ENCODE peak calls at places on chromosomes 7 and 10, in eight cellular contexts. One of them, this sample, is unnamed.
A peak's percentile ranks its signal among the peaks of the same experiment; 100 is the strongest.

GRCh38 chr7:115047968-115048720 is 126.2 kb downstream of the MDFIC start:
- DNase-seq in colonic mucosa: no peak
- DNase-seq in dorsolateral prefrontal cortex: no peak
- DNase-seq in prostate gland: no peak
- DNase-seq in HepG2: no peak
- DNase-seq in heart left ventricle: no peak
- DNase-seq in foreskin keratinocyte: no peak
- DNase-seq in GM23338: no peak
- DNase-seq in this sample: no peak

GRCh38 chr10:125005312-125006187 is 63.6 kb downstream of the ZRANB1 start:
- DNase-seq in dorsolateral prefrontal cortex: peak; percentile 20
- DNase-seq in HepG2: no peak
- DNase-seq in heart left ventricle: no peak
- DNase-seq in foreskin keratinocyte: no peak
- DNase-seq in GM23338: no peak
- DNase-seq in colonic mucosa: no peak
- DNase-seq in prostate gland: no peak
- DNase-seq in this sample: peak; percentile 34

GRCh38 chr7:73343671-73344380 is 15.9 kb downstream of the FKBP6 start:
- DNase-seq in foreskin keratinocyte: no peak
- DNase-seq in colonic mucosa: no peak
- DNase-seq in GM23338: no peak
- DNase-seq in HepG2: peak; percentile 81
- DNase-seq in heart left ventricle: no peak
- DNase-seq in dorsolateral prefrontal cortex: no peak
- DNase-seq in prostate gland: no peak
- DNase-seq in this sample: no peak

GRCh38 chr7:31114593-31115343 is 62.7 kb downstream of the ADCYAP1R1 start:
- DNase-seq in heart left ventricle: no peak
- DNase-seq in prostate gland: no peak
- DNase-seq in colonic mucosa: no peak
- DNase-seq in foreskin keratinocyte: no peak
- DNase-seq in HepG2: no peak
- DNase-seq in dorsolateral prefrontal cortex: no peak
- DNase-seq in GM23338: peak; percentile 52
- DNase-seq in this sample: no peak

GRCh38 chr10:86888585-86889381 is 68.6 kb downstream of the MMRN2 start:
- DNase-seq in foreskin keratinocyte: peak; percentile 24
- DNase-seq in dorsolateral prefrontal cortex: no peak
- DNase-seq in HepG2: no peak
- DNase-seq in GM23338: no peak
- DNase-seq in colonic mucosa: no peak
- DNase-seq in heart left ventricle: no peak
- DNase-seq in prostate gland: no peak
- DNase-seq in this sample: no peak

GRCh38 chr10:22518167-22518724 is 172.9 kb downstream of the SPAG6 start:
- DNase-seq in HepG2: no peak
- DNase-seq in foreskin keratinocyte: no peak
- DNase-seq in GM23338: no peak
- DNase-seq in colonic mucosa: no peak
- DNase-seq in heart left ventricle: no peak
- DNase-seq in prostate gland: no peak
- DNase-seq in dorsolateral prefrontal cortex: no peak
- DNase-seq in this sample: no peak

GRCh38 chr7:105691692-105692564 is 110.6 kb upstream of the EFCAB10 start:
- DNase-seq in prostate gland: peak; percentile 92
- DNase-seq in dorsolateral prefrontal cortex: no peak
- DNase-seq in colonic mucosa: peak; percentile 60
- DNase-seq in GM23338: peak; percentile 67
- DNase-seq in foreskin keratinocyte: no peak
- DNase-seq in HepG2: no peak
- DNase-seq in heart left ventricle: peak; percentile 51
- DNase-seq in this sample: peak; percentile 75

GRCh38 chr7:156560075-156560474 is 80.5 kb upstream of the RNF32 start:
- DNase-seq in dorsolateral prefrontal cortex: no peak
- DNase-seq in prostate gland: no peak
- DNase-seq in colonic mucosa: peak; percentile 27
- DNase-seq in heart left ventricle: no peak
- DNase-seq in GM23338: peak; percentile 78
- DNase-seq in foreskin keratinocyte: no peak
- DNase-seq in HepG2: peak; percentile 29
- DNase-seq in this sample: no peak

GRCh38 chr10:110356628-110357245 is 52.0 kb upstream of the SMNDC1 start:
- DNase-seq in dorsolateral prefrontal cortex: no peak
- DNase-seq in foreskin keratinocyte: no peak
- DNase-seq in prostate gland: peak; percentile 10
- DNase-seq in heart left ventricle: peak; percentile 51
- DNase-seq in HepG2: no peak
- DNase-seq in colonic mucosa: peak; percentile 29
- DNase-seq in GM23338: no peak
- DNase-seq in this sample: no peak

GRCh38 chr7:27947581-27948278 is 207.8 kb downstream of the TAX1BP1 start:
- DNase-seq in GM23338: no peak
- DNase-seq in heart left ventricle: no peak
- DNase-seq in foreskin keratinocyte: no peak
- DNase-seq in HepG2: no peak
- DNase-seq in colonic mucosa: no peak
- DNase-seq in dorsolateral prefrontal cortex: peak; percentile 37
- DNase-seq in prostate gland: no peak
- DNase-seq in this sample: no peak

GRCh38 chr7:96337519-96337918 is 15.6 kb upstream of the SLC25A13 start:
- DNase-seq in GM23338: no peak
- DNase-seq in foreskin keratinocyte: no peak
- DNase-seq in HepG2: no peak
- DNase-seq in colonic mucosa: no peak
- DNase-seq in prostate gland: no peak
- DNase-seq in heart left ventricle: no peak
- DNase-seq in dorsolateral prefrontal cortex: no peak
- DNase-seq in this sample: no peak

GRCh38 chr10:42998481-42999384 is 78.1 kb upstream of the RET start:
- DNase-seq in prostate gland: no peak
- DNase-seq in GM23338: no peak
- DNase-seq in HepG2: no peak
- DNase-seq in heart left ventricle: no peak
- DNase-seq in foreskin keratinocyte: no peak
- DNase-seq in colonic mucosa: peak; percentile 6
- DNase-seq in dorsolateral prefrontal cortex: no peak
- DNase-seq in this sample: no peak

GRCh38 chr10:14826430-14826829 is 11.4 kb downstream of the CDNF start:
- DNase-seq in colonic mucosa: no peak
- DNase-seq in GM23338: no peak
- DNase-seq in dorsolateral prefrontal cortex: no peak
- DNase-seq in heart left ventricle: no peak
- DNase-seq in foreskin keratinocyte: no peak
- DNase-seq in prostate gland: no peak
- DNase-seq in HepG2: no peak
- DNase-seq in this sample: no peak

GRCh38 chr7:149714910-149715471 is 58.4 kb downstream of the ZNF467 start:
- DNase-seq in dorsolateral prefrontal cortex: no peak
- DNase-seq in foreskin keratinocyte: no peak
- DNase-seq in GM23338: no peak
- DNase-seq in heart left ventricle: no peak
- DNase-seq in HepG2: no peak
- DNase-seq in colonic mucosa: peak; percentile 37
- DNase-seq in prostate gland: peak; percentile 26
- DNase-seq in this sample: no peak

GRCh38 chr10:78520737-78521430 is 487.2 kb downstream of the RPS24 start:
- DNase-seq in foreskin keratinocyte: peak; percentile 33
- DNase-seq in prostate gland: no peak
- DNase-seq in GM23338: peak; percentile 57
- DNase-seq in colonic mucosa: peak; percentile 13
- DNase-seq in heart left ventricle: no peak
- DNase-seq in HepG2: peak; percentile 96
- DNase-seq in dorsolateral prefrontal cortex: no peak
- DNase-seq in this sample: no peak

GRCh38 chr10:72875250-72876055 is 18.1 kb upstream of the OIT3 start:
- DNase-seq in prostate gland: no peak
- DNase-seq in heart left ventricle: no peak
- DNase-seq in foreskin keratinocyte: peak; percentile 6
- DNase-seq in dorsolateral prefrontal cortex: no peak
- DNase-seq in GM23338: peak; percentile 70
- DNase-seq in colonic mucosa: no peak
- DNase-seq in HepG2: peak; percentile 18
- DNase-seq in this sample: no peak

GRCh38 chr7:101094791-101095375 is 9.6 kb downstream of the TRIM56 start:
- DNase-seq in colonic mucosa: peak; percentile 66
- DNase-seq in heart left ventricle: no peak
- DNase-seq in dorsolateral prefrontal cortex: no peak
- DNase-seq in prostate gland: no peak
- DNase-seq in GM23338: peak; percentile 87
- DNase-seq in HepG2: peak; percentile 58
- DNase-seq in foreskin keratinocyte: no peak
- DNase-seq in this sample: peak; percentile 67

GRCh38 chr10:112379635-112380296 is 5.8 kb downstream of the ACSL5 start:
- DNase-seq in dorsolateral prefrontal cortex: no peak
- DNase-seq in prostate gland: no peak
- DNase-seq in foreskin keratinocyte: no peak
- DNase-seq in GM23338: no peak
- DNase-seq in HepG2: peak; percentile 85
- DNase-seq in heart left ventricle: no peak
- DNase-seq in colonic mucosa: no peak
- DNase-seq in this sample: no peak

GRCh38 chr10:114526497-114527238 is 122.4 kb upstream of the AFAP1L2 start:
- DNase-seq in heart left ventricle: peak; percentile 74
- DNase-seq in dorsolateral prefrontal cortex: no peak
- DNase-seq in prostate gland: peak; percentile 85
- DNase-seq in GM23338: peak; percentile 96
- DNase-seq in foreskin keratinocyte: peak; percentile 84
- DNase-seq in HepG2: peak; percentile 88
- DNase-seq in colonic mucosa: peak; percentile 94
- DNase-seq in this sample: peak; percentile 90

DNA sequence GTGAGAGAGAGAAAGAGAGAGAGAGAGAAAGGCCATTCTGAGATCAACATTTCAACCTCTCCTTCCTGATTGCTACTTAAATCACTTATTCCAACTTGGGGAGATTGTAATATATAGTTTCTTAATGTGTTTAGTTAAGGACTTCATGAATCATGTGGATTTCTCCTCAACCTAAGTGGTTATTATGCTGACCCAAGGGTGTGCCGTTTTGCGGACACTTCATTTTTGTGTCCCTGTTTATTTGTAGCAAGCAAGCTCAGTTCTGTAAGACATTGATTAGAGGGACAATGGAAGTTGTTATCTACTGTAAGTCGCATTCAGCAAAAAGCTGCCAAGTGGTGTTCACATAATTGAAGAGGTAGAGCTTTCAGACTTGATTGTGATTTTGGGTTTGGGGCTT is 20.0 kb upstream of the COL1A2 start:
- DNase-seq in GM23338: no peak
- DNase-seq in foreskin keratinocyte: no peak
- DNase-seq in heart left ventricle: no peak
- DNase-seq in HepG2: no peak
- DNase-seq in prostate gland: no peak
- DNase-seq in colonic mucosa: no peak
- DNase-seq in dorsolateral prefrontal cortex: no peak
- DNase-seq in this sample: no peak
- H3K27ac ChIP-seq in GM23338: peak overlapping the region; percentile 83
- H3K27ac ChIP-seq in foreskin keratinocyte: no peak overlapping the region
- H3K27ac ChIP-seq in heart left ventricle: peak overlapping the region; percentile 99
- H3K27ac ChIP-seq in HepG2: no peak overlapping the region
- H3K27ac ChIP-seq in prostate gland: peak overlapping the region; percentile 65
- H3K27ac ChIP-seq in colonic mucosa: peak overlapping the region; percentile 79
- H3K27ac ChIP-seq in dorsolateral prefrontal cortex: no peak overlapping the region
- H3K27ac ChIP-seq in this sample: peak overlapping the region; percentile 91

GRCh38 chr7:146539836-146540235 is 423.2 kb downstream of the CNTNAP2 start:
- DNase-seq in foreskin keratinocyte: no peak
- DNase-seq in GM23338: no peak
- DNase-seq in prostate gland: no peak
- DNase-seq in dorsolateral prefrontal cortex: no peak
- DNase-seq in heart left ventricle: no peak
- DNase-seq in HepG2: no peak
- DNase-seq in colonic mucosa: no peak
- DNase-seq in this sample: no peak
- H3K27ac ChIP-seq in foreskin keratinocyte: no peak overlapping the region
- H3K27ac ChIP-seq in GM23338: no peak overlapping the region
- H3K27ac ChIP-seq in prostate gland: no peak overlapping the region
- H3K27ac ChIP-seq in dorsolateral prefrontal cortex: no peak overlapping the region
- H3K27ac ChIP-seq in heart left ventricle: no peak overlapping the region
- H3K27ac ChIP-seq in HepG2: no peak overlapping the region
- H3K27ac ChIP-seq in colonic mucosa: no peak overlapping the region
- H3K27ac ChIP-seq in this sample: no peak overlapping the region

DNA sequence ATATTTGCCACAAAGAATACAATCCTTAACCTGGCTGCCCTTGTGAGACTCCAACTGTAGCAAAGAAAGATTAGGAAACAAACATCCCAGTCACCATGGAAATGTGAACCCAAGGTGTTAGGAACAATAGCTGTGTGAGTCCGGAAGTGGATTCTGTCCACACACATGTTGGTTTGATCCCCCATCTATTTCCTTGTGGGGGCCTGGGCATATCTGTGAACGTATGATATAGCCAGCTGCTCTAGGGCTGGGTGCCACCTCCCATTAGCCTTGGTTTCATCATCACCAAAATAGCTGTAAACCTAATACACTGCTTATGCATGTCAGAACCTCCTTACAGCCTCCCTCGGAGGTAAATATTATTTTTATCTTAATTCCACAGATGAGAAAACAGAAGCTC is 26.4 kb downstream of the GRK5 start:
- DNase-seq in HepG2: no peak
- DNase-seq in foreskin keratinocyte: no peak
- DNase-seq in heart left ventricle: no peak
- DNase-seq in GM23338: no peak
- DNase-seq in dorsolateral prefrontal cortex: no peak
- DNase-seq in prostate gland: no peak
- DNase-seq in colonic mucosa: no peak
- DNase-seq in this sample: no peak
- H3K27ac ChIP-seq in HepG2: no peak overlapping the region
- H3K27ac ChIP-seq in foreskin keratinocyte: no peak overlapping the region
- H3K27ac ChIP-seq in heart left ventricle: peak overlapping the region; percentile 11
- H3K27ac ChIP-seq in GM23338: no peak overlapping the region
- H3K27ac ChIP-seq in dorsolateral prefrontal cortex: no peak overlapping the region
- H3K27ac ChIP-seq in prostate gland: no peak overlapping the region
- H3K27ac ChIP-seq in colonic mucosa: no peak overlapping the region
- H3K27ac ChIP-seq in this sample: no peak overlapping the region

DNA sequence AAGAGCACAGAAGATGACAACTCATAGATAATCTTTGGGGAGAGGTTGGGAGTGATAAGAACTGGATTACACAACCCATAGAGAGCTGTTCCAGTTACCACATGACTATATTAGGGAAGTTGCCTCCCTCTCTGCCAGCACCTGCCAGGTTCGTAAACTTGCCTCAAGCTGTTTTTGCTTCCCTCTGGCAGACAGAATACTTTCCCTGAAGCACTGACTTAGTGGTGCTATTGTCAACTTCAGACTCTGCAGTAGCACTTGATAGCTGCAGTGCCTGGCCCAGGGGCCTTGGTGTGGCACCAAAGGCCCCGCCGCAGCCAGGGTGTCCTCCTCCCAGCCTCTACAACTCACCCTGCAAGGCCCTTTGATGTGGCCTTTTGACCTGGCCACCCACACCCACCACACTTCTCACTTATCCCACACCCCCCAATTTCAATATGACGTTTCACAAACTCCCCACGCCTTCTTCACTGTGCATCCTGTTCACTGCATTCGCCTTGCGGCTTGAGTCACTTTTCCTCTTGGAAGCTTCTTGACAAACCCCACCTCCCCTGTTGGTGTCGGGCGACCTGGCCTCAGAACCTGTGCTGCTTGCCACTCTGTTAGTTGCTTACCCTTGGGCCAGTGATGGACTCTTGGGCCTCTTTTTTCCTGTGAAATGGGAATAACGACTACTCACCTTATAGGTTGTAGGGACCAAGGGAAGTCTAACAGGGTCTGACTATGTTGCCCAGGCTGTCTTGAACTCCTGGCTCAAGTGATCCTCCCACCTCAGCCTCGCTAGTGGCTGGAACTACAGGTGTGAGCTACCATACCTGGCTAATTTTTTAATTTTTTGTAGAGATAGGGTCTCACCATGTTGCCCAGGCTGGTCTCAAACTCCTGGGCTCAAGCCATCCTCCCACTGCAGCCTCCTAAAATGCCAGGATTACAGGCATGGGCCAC is 50.2 kb upstream of the PODXL start:
- DNase-seq in HepG2: no peak
- DNase-seq in prostate gland: peak; percentile 54
- DNase-seq in heart left ventricle: no peak
- DNase-seq in dorsolateral prefrontal cortex: no peak
- DNase-seq in foreskin keratinocyte: peak; percentile 49
- DNase-seq in colonic mucosa: no peak
- DNase-seq in GM23338: peak; percentile 47
- DNase-seq in this sample: no peak
- H3K27ac ChIP-seq in HepG2: no peak overlapping the region
- H3K27ac ChIP-seq in prostate gland: no peak overlapping the region
- H3K27ac ChIP-seq in heart left ventricle: no peak overlapping the region
- H3K27ac ChIP-seq in dorsolateral prefrontal cortex: no peak overlapping the region
- H3K27ac ChIP-seq in foreskin keratinocyte: no peak overlapping the region
- H3K27ac ChIP-seq in colonic mucosa: no peak overlapping the region
- H3K27ac ChIP-seq in GM23338: peak overlapping the region; percentile 97
- H3K27ac ChIP-seq in this sample: no peak overlapping the region

This sample was measured in aorta.